ENCODE peak calls at places on chromosomes 11 and 22, in ten cellular contexts. C is ELR; S is activated T-cell treated with anti-CD3 and anti-CD28 coated beads, Interleukin-2, amount 50 U/mL, for 24 hours; W is PC-9; P is activated CD8-positive, alpha-beta memory T cell treated with anti-CD3 and anti-CD28 coated beads for 4 hours; N is Kasumi-1; Q is activated CD4-positive, alpha-beta T cell treated with anti-CD3 and anti-CD28 coated beads, Interleukin-2, amount 50 U/mL, for 4 hours; Y is GM10248; E is pancreas; B is memory B cell. L is an unnamed sample.

GRCh38 chr22:36756746-36757607 is 18.9 kb downstream of the IFT27 start:
- DNase-seq in E (no peak), C (no peak), Y (no peak), W (no peak), P (no peak), S (no peak), Q (no peak), N (no peak), B (no peak), L (no peak)

GRCh38 chr11:62508336-62509058 is 38.1 kb downstream of the AHNAK start:
- DNase-seq in Q (no peak), W (peak), E (peak), B (no peak), C (peak), N (no peak), Y (peak), S (no peak), P (no peak), L (no peak)

GRCh38 chr11:85257837-85258236 is 369.3 kb downstream of the DLG2 start:
- DNase-seq in B (no peak), Q (no peak), C (no peak), P (no peak), S (no peak), E (no peak), N (peak), W (no peak), Y (no peak), L (no peak)

GRCh38 chr11:9755561-9755960 is 91.7 kb downstream of the SWAP70 start:
- DNase-seq in P (no peak), Y (no peak), E (no peak), N (no peak), S (no peak), C (peak), W (no peak), B (no peak), Q (no peak), L (no peak)

GRCh38 chr22:50526849-50527801 is 1.7 kb upstream of the SCO2 start:
- DNase-seq in W (peak), B (peak), N (peak), C (no peak), P (no peak), Y (peak), S (peak), E (peak), Q (no peak), L (peak)

GRCh38 chr11:68051191-68052136 is 12.6 kb downstream of the TCIRG1 start:
- DNase-seq in C (no peak), E (peak), N (no peak), Y (no peak), Q (no peak), W (no peak), B (no peak), P (no peak), S (no peak), L (no peak)

GRCh38 chr22:17562906-17563870 is at the start of gene SLC25A18:
- DNase-seq in N (no peak), E (no peak), Y (no peak), Q (no peak), C (no peak), W (no peak), S (no peak), P (no peak), B (no peak), L (peak)

GRCh38 chr11:112016765-112017356 is 8.3 kb upstream of the DLAT start:
- DNase-seq in P (no peak), Y (no peak), C (peak), W (peak), B (no peak), E (no peak), S (no peak), Q (no peak), N (no peak), L (no peak)

GRCh38 chr11:125348141-125348651 is 147.9 kb downstream of the FEZ1 start:
- DNase-seq in E (no peak), B (no peak), P (no peak), Q (no peak), S (no peak), N (no peak), W (no peak), C (no peak), Y (no peak), L (no peak)

GRCh38 chr22:19663286-19663815 is 51.0 kb upstream of the SEPTIN5 start:
- DNase-seq in C (peak), P (no peak), B (no peak), E (peak), S (no peak), Y (peak), N (no peak), W (peak), Q (no peak), L (peak)

GRCh38 chr22:37178350-37179125 is 9.5 kb downstream of the C1QTNF6 start:
- DNase-seq in W (peak), P (no peak), E (no peak), B (no peak), S (no peak), Q (no peak), N (no peak), Y (no peak), C (peak), L (peak)

GRCh38 chr11:77747381-77747969 is 73.0 kb downstream of the RSF1 start:
- DNase-seq in S (no peak), C (no peak), Q (no peak), Y (no peak), W (no peak), P (no peak), E (no peak), N (no peak), B (no peak), L (no peak)

GRCh38 chr22:30921108-30921507 is 47.5 kb downstream of the MORC2 start:
- DNase-seq in B (no peak), Y (no peak), W (no peak), S (no peak), C (no peak), Q (no peak), P (no peak), E (no peak), N (no peak), L (peak)

GRCh38 chr22:44032126-44032730 is 8.1 kb downstream of the PARVB start:
- DNase-seq in W (no peak), N (no peak), B (no peak), C (no peak), E (no peak), S (no peak), P (no peak), Y (no peak), Q (no peak), L (no peak)

GRCh38 chr11:70948416-70948815 is 304.0 kb downstream of the SHANK2 start:
- DNase-seq in P (no peak), Y (no peak), S (no peak), B (no peak), E (no peak), C (no peak), W (no peak), N (no peak), Q (no peak), L (no peak)

GRCh38 chr11:6635082-6635932 is 16.1 kb upstream of the TPP1 start:
- DNase-seq in Q (no peak), N (peak), S (peak), Y (no peak), B (no peak), C (peak), P (no peak), W (no peak), E (no peak), L (peak)